ENCODE peak calls at places on chromosomes 4 and X, in seven cellular contexts. L is neuronal stem cell, Q is mesenchymal stem cell, T is IMR-90, V is HepG2, R is colonic mucosa, E is mesendoderm. C is an unnamed sample.
A peak's percentile ranks its signal among the peaks of the same experiment; 100 is the strongest.

GRCh38 chrX:103254171-103254824 is 657 bp downstream of the TCEAL8 start:
- DNase-seq in Q (peak; percentile 54), E (peak; percentile 98), R (peak; percentile 59), T (peak; percentile 23), L (peak; percentile 45), V (peak; percentile 5), C (peak; percentile 51)

GRCh38 chr4:173365359-173365996 is 5.3 kb upstream of the SAP30 start:
- DNase-seq in T (no peak), R (peak; percentile 38), V (no peak), L (no peak), E (no peak), Q (no peak), C (no peak)

GRCh38 chr4:15755321-15755750 is 22.8 kb upstream of the CD38 start:
- DNase-seq in T (peak; percentile 69), V (no peak), R (no peak), L (no peak), Q (peak; percentile 81), E (no peak), C (peak; percentile 21)

GRCh38 chrX:119482497-119483480 is 14.5 kb downstream of the SLC25A5 start:
- DNase-seq in L (no peak), R (peak; percentile 72), V (no peak), E (peak; percentile 80), T (peak; percentile 39), Q (peak; percentile 81), C (peak; percentile 58)

GRCh38 chr4:55312491-55313101 is 33.4 kb upstream of the SRD5A3 start:
- DNase-seq in E (peak; percentile 72), L (no peak), Q (peak; percentile 45), R (peak; percentile 36), T (peak; percentile 58), V (peak; percentile 33), C (peak; percentile 74)

GRCh38 chr4:80492761-80493160 is 157.2 kb downstream of the CFAP299 start:
- DNase-seq in Q (no peak), V (no peak), T (no peak), R (peak; percentile 54), L (no peak), E (peak; percentile 31), C (no peak)

GRCh38 chr4:1550122-1551070 is 133.7 kb downstream of the FAM53A start:
- DNase-seq in Q (no peak), T (no peak), L (no peak), R (no peak), V (no peak), E (no peak), C (no peak)

GRCh38 chr4:31844350-31844749 is 1124.2 kb downstream of the PCDH7 start:
- DNase-seq in T (no peak), L (no peak), Q (no peak), R (no peak), V (no peak), E (no peak), C (no peak)

GRCh38 chr4:99947608-99948007 is 1.2 kb upstream of the DNAJB14 start:
- DNase-seq in V (no peak), Q (peak; percentile 20), E (peak; percentile 16), L (no peak), T (no peak), R (no peak), C (peak; percentile 22)

GRCh38 chrX:21738145-21738949 is 19.6 kb downstream of the SMPX start:
- DNase-seq in V (no peak), L (peak; percentile 18), R (no peak), T (no peak), Q (no peak), E (peak; percentile 91), C (no peak)

GRCh38 chrX:100680756-100681155 is 36.8 kb downstream of the SRPX2 start:
- DNase-seq in V (no peak), R (no peak), L (no peak), E (no peak), T (no peak), Q (no peak), C (peak; percentile 28)

GRCh38 chr4:177464026-177464425 is 21.8 kb upstream of the AGA start:
- DNase-seq in E (no peak), R (no peak), Q (no peak), V (no peak), T (peak; percentile 44), L (no peak), C (peak; percentile 36)

GRCh38 chr4:182175788-182176519 is 67.2 kb upstream of the TENM3 start:
- DNase-seq in L (no peak), T (peak; percentile 63), Q (no peak), R (no peak), V (no peak), E (no peak), C (no peak)

GRCh38 chrX:77422886-77423648 is 24.1 kb upstream of the FGF16 start:
- DNase-seq in Q (no peak), V (no peak), L (no peak), E (peak; percentile 96), T (no peak), R (no peak), C (no peak)

GRCh38 chr4:184349283-184350039 is 124.9 kb downstream of the IRF2 start:
- DNase-seq in L (no peak), R (peak; percentile 57), V (no peak), T (no peak), E (no peak), Q (no peak), C (no peak)

GRCh38 chr4:184347251-184348239 is 126.8 kb downstream of the IRF2 start:
- DNase-seq in T (peak; percentile 68), E (peak; percentile 93), R (peak; percentile 77), V (no peak), Q (peak; percentile 70), L (peak; percentile 62), C (no peak)

GRCh38 chr4:184350213-184350817 is 124.0 kb downstream of the IRF2 start:
- DNase-seq in T (no peak), Q (no peak), V (no peak), R (no peak), E (no peak), L (no peak), C (no peak)

GRCh38 chr4:184350964-184351363 is 123.4 kb downstream of the IRF2 start:
- DNase-seq in E (no peak), Q (no peak), L (no peak), T (no peak), R (no peak), V (no peak), C (no peak)

DNA sequence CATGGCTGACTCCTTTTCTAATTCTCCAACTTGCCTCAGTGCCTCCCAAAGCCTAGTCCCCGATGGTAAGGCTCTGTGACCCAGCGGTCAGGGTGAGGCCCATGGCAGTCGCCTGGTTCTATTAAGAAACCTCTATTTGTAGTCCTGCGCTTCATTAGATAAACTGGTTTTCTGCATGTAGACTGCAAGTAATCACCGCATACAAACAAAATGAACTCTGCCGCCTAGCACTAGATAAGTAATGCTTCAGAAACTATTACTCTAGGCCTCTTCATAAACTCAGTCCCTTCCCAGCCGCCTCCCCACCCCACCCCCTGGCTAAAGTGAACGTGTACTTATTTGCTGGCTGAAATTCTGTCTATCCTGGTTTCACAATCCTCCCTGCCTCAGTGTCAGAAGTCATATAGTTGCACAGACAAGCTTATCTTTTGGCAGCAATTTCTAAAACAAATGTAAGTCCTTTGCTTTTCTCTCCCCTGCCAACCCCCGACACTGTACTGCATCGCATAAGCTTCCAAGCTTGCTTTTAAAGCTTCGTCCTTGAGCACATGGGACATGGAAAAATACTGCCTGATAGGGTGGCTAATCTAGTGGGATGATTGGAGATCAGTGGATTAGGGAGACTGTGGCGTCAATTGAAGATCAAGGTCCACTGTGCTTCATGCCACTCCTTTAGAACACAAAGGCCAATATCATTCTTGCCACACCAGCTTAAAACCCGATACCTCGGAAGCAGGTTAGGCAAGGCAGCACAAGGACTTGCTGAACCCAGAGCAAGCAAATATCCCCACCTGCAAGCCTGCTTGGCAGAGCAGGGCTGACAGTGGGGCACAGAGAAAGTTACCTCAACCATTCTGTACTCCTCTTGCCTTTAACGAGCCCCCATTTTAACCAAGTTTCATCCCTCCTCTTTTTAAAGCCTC is 125.8 kb downstream of the IRF2 start:
- DNase-seq in Q (peak; percentile 82), V (peak; percentile 99), E (peak; percentile 20), L (no peak), R (peak; percentile 88), T (peak; percentile 90), C (peak; percentile 42)
- H3K9ac ChIP-seq in Q (peak overlapping the region; percentile 36), V (peak overlapping the region; percentile 90), E (no peak overlapping the region), L (no peak overlapping the region), R (no peak overlapping the region), T (peak overlapping the region; percentile 21), C (peak overlapping the region; percentile 65)

DNA sequence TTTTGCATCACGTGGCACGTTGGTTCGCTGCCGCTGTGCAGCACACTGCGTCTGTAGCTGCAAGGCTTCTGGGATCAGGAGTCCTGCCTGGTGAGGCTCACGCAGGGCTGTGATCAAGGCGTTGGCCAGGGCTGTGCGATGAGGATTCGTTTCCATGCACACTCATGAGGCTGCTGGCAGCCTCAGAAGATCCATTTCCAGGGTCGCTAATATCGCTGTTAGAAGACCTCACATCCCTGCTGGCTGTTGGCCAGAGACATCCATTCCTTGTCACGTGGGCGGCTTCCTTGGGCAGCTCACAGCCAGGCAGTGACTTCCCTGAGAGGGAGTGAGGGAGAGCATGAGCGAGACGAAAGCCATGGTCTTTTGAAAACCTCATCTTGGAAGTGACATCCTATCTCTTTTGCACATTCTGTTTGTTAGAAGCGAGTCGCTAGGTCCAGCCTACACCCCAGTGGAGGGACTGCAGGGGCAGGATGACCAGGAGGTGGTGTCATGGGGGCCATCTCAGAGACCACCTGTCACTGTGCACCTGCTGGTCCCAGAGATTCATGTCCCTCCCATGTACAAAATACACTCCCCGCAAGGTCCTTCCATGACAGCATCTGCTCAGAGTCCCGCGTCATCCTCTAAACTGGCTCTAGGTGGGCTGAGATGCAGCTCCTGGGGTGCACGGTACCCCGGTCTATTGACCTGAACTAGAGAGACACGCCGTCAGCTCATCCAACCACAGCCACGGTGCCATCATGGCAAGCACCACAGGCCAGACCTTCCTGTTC is 12.2 kb downstream of the RGS12 start:
- DNase-seq in T (peak; percentile 52), L (no peak), Q (no peak), V (no peak), E (no peak), R (no peak), C (peak; percentile 48)
- H3K9ac ChIP-seq in T (no peak overlapping the region), L (no peak overlapping the region), Q (peak overlapping the region; percentile 79), V (no peak overlapping the region), E (no peak overlapping the region), R (no peak overlapping the region), C (peak overlapping the region; percentile 10)

GRCh38 chrX:40953369-40953768 is 131.9 kb upstream of the USP9X start:
- DNase-seq in V (no peak), L (no peak), Q (no peak), E (no peak), T (no peak), R (no peak), C (no peak)

GRCh38 chrX:40952855-40953254 is 132.4 kb upstream of the USP9X start:
- DNase-seq in L (no peak), T (peak; percentile 18), Q (peak; percentile 30), R (no peak), V (no peak), E (no peak), C (no peak)

GRCh38 chrX:40949071-40949470 is 136.2 kb upstream of the USP9X start:
- DNase-seq in Q (no peak), V (no peak), E (no peak), T (no peak), L (no peak), R (no peak), C (no peak)

GRCh38 chrX:40947276-40947675 is 138.0 kb upstream of the USP9X start:
- DNase-seq in R (no peak), L (no peak), V (no peak), Q (peak; percentile 45), E (no peak), T (peak; percentile 77), C (peak; percentile 55)

GRCh38 chrX:40950546-40950945 is 134.7 kb upstream of the USP9X start:
- DNase-seq in Q (no peak), E (peak; percentile 7), T (no peak), R (no peak), V (no peak), L (no peak), C (no peak)
- H3K9ac ChIP-seq in Q (no peak overlapping the region), E (no peak overlapping the region), T (no peak overlapping the region), R (no peak overlapping the region), V (no peak overlapping the region), L (no peak overlapping the region), C (no peak overlapping the region)

GRCh38 chr4:17557880-17558279 is 19.1 kb upstream of the LAP3 start:
- DNase-seq in T (peak; percentile 52), Q (no peak), R (no peak), L (no peak), V (no peak), E (no peak), C (peak; percentile 38)
- H3K9ac ChIP-seq in T (no peak overlapping the region), Q (no peak overlapping the region), R (no peak overlapping the region), L (no peak overlapping the region), V (peak overlapping the region; percentile 64), E (no peak overlapping the region), C (no peak overlapping the region)